ENCODE peak calls at places on chromosome 21, in seven cellular contexts. C, L, B, J, F, I and T are unnamed samples.

GRCh38 chr21:38351961-38352521 is 95.2 kb downstream of the KCNJ15 start:
- DNase-seq in F (peak; percentile 66), I (no peak), C (no peak), B (no peak), J (no peak), L (peak; percentile 94), T (no peak)

GRCh38 chr21:14526816-14527689 is 19.1 kb downstream of the SAMSN1 start:
- DNase-seq in I (no peak), J (no peak), C (no peak), F (no peak), L (no peak), B (no peak), T (no peak)

GRCh38 chr21:34890258-34890723 is 158.8 kb downstream of the RUNX1 start:
- DNase-seq in C (no peak), I (no peak), J (no peak), B (no peak), F (no peak), L (no peak), T (no peak)

GRCh38 chr21:46127239-46128105 is 27.9 kb downstream of the FTCD start:
- DNase-seq in F (peak; percentile 44), I (no peak), B (peak; percentile 10), C (peak; percentile 26), J (peak; percentile 50), L (no peak), T (peak; percentile 81)

GRCh38 chr21:36690637-36691538 is 8.0 kb upstream of the SIM2 start:
- DNase-seq in I (no peak), L (no peak), J (no peak), C (no peak), F (no peak), B (no peak), T (no peak)

GRCh38 chr21:28655471-28655870 is 337.2 kb downstream of the LTN1 start:
- DNase-seq in F (no peak), C (no peak), B (no peak), J (no peak), L (no peak), I (no peak), T (no peak)

GRCh38 chr21:45509566-45510465 is 32.4 kb downstream of the SLC19A1 start:
- DNase-seq in I (no peak), F (peak; percentile 76), B (peak; percentile 25), C (peak; percentile 25), L (no peak), J (peak; percentile 38), T (no peak)

GRCh38 chr21:28554660-28555475 is 437.8 kb downstream of the LTN1 start:
- DNase-seq in F (peak; percentile 62), I (no peak), C (no peak), B (no peak), J (no peak), L (peak; percentile 42), T (no peak)

GRCh38 chr21:31570824-31571425 is 88.6 kb upstream of the SOD1 start:
- DNase-seq in I (no peak), B (no peak), C (no peak), L (no peak), J (no peak), F (no peak), T (no peak)

GRCh38 chr21:31560479-31560878 is 99.0 kb upstream of the SOD1 start:
- DNase-seq in B (no peak), F (no peak), C (no peak), J (no peak), L (no peak), I (no peak), T (no peak)

GRCh38 chr21:31564439-31564838 is 95.1 kb upstream of the SOD1 start:
- DNase-seq in B (no peak), I (no peak), J (no peak), L (peak; percentile 45), F (peak; percentile 46), C (no peak), T (no peak)

GRCh38 chr21:31566611-31567010 is 92.9 kb upstream of the SOD1 start:
- DNase-seq in B (no peak), I (no peak), C (no peak), J (no peak), L (no peak), F (peak; percentile 60), T (no peak)

GRCh38 chr21:31566061-31566460 is 93.4 kb upstream of the SOD1 start:
- DNase-seq in B (no peak), I (no peak), J (no peak), C (no peak), L (no peak), F (peak; percentile 45), T (no peak)
- TF ChIP-seq CTCF in B (no peak), I (peak; percentile 45), J (no peak), C (no peak), L (no peak), F (peak; percentile 57), T (peak; percentile 42)

GRCh38 chr21:33479679-33480480 is at the start of gene TMEM50B:
- DNase-seq in F (peak; percentile 98), I (peak; percentile 86), C (peak; percentile 97), B (peak; percentile 96), J (peak; percentile 97), L (peak; percentile 94), T (peak; percentile 98)
- TF ChIP-seq CTCF in F (peak; percentile 68), I (peak; percentile 64), C (peak; percentile 52), B (peak; percentile 38), J (peak; percentile 66), L (peak; percentile 35), T (peak; percentile 56)

GRCh38 chr21:39700318-39700717 is 44.7 kb upstream of the IGSF5 start:
- DNase-seq in I (no peak), C (no peak), B (no peak), L (no peak), J (no peak), F (no peak), T (no peak)

GRCh38 chr21:39710866-39711265 is 34.1 kb upstream of the IGSF5 start:
- DNase-seq in C (no peak), L (no peak), F (no peak), B (no peak), J (no peak), I (no peak), T (no peak)

GRCh38 chr21:39707316-39707715 is 37.7 kb upstream of the IGSF5 start:
- DNase-seq in J (no peak), F (peak; percentile 51), L (no peak), B (no peak), I (no peak), C (no peak), T (no peak)

GRCh38 chr21:39703578-39703977 is 41.4 kb upstream of the IGSF5 start:
- DNase-seq in F (no peak), B (no peak), C (no peak), J (no peak), L (no peak), I (no peak), T (no peak)

DNA sequence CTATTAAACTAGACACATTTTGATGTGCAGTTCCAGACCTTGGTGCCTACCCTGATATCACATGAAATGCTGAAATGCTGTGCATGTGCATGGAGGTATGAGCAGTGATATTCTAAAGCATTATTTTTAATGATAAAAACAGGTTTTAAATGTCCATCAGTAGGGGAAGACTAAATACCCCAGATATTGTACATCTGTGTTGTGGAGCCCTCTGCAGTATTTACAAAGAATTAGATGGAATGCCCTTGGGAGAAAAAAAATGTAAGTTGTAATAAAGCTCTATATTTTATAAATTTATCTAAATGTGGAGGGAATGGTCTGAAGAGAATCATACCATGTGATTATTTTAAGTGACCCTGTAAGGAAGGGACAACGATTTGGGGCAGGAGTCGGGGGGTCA is 39.1 kb upstream of the IGSF5 start:
- DNase-seq in B (no peak), J (no peak), I (no peak), C (no peak), L (no peak), F (no peak), T (no peak)
- TF ChIP-seq CTCF in B (no peak), J (no peak), I (no peak), C (no peak), L (no peak), F (no peak), T (no peak)

GRCh38 chr21:23160914-23161313 is 2162.7 kb downstream of the NCAM2 start:
- DNase-seq in F (no peak), C (no peak), I (no peak), B (no peak), L (no peak), J (no peak), T (no peak)
- TF ChIP-seq CTCF in F (peak; percentile 57), C (no peak), I (peak; percentile 9), B (no peak), L (no peak), J (no peak), T (no peak)